ENCODE peak calls at places on chromosome 1, in six cellular contexts. One of them, this sample, is unnamed.

GRCh38 chr1:164930833-164931232 is 371.8 kb downstream of the PBX1 start:
- DNase-seq in M059J: no peak
- DNase-seq in iris pigment epithelial cell: no peak
- DNase-seq in Calu3: no peak
- DNase-seq in neural crest cell: no peak
- DNase-seq in KG1: no peak
- DNase-seq in this sample: no peak

GRCh38 chr1:45348020-45348419 is 7.8 kb upstream of the MUTYH start:
- DNase-seq in M059J: peak; percentile 62
- DNase-seq in iris pigment epithelial cell: peak; percentile 43
- DNase-seq in Calu3: no peak
- DNase-seq in neural crest cell: no peak
- DNase-seq in KG1: no peak
- DNase-seq in this sample: no peak

GRCh38 chr1:234551032-234551378 is 59.0 kb downstream of the IRF2BP2 start:
- DNase-seq in M059J: no peak
- DNase-seq in iris pigment epithelial cell: no peak
- DNase-seq in Calu3: no peak
- DNase-seq in neural crest cell: no peak
- DNase-seq in KG1: no peak
- DNase-seq in this sample: no peak

GRCh38 chr1:41500378-41500777 is 15.9 kb upstream of the EDN2 start:
- DNase-seq in M059J: peak; percentile 66
- DNase-seq in iris pigment epithelial cell: no peak
- DNase-seq in Calu3: peak; percentile 90
- DNase-seq in neural crest cell: no peak
- DNase-seq in KG1: no peak
- DNase-seq in this sample: peak; percentile 96

GRCh38 chr1:39103321-39104157 is 77.4 kb downstream of the NDUFS5 start:
- DNase-seq in M059J: peak; percentile 65
- DNase-seq in iris pigment epithelial cell: peak; percentile 89
- DNase-seq in Calu3: no peak
- DNase-seq in neural crest cell: no peak
- DNase-seq in KG1: no peak
- DNase-seq in this sample: no peak

GRCh38 chr1:119472463-119473175 is 34.4 kb upstream of the HSD3B1 start:
- DNase-seq in M059J: no peak
- DNase-seq in iris pigment epithelial cell: no peak
- DNase-seq in Calu3: no peak
- DNase-seq in neural crest cell: no peak
- DNase-seq in KG1: no peak
- DNase-seq in this sample: no peak

GRCh38 chr1:227894306-227894721 is 53.4 kb downstream of the WNT9A start:
- DNase-seq in M059J: no peak
- DNase-seq in iris pigment epithelial cell: no peak
- DNase-seq in Calu3: peak; percentile 0
- DNase-seq in neural crest cell: no peak
- DNase-seq in KG1: no peak
- DNase-seq in this sample: peak; percentile 3

GRCh38 chr1:10962483-10962882 is 50.0 kb upstream of the TARDBP start:
- DNase-seq in M059J: peak; percentile 46
- DNase-seq in iris pigment epithelial cell: peak; percentile 20
- DNase-seq in Calu3: peak; percentile 64
- DNase-seq in neural crest cell: no peak
- DNase-seq in KG1: no peak
- DNase-seq in this sample: peak; percentile 75

GRCh38 chr1:184463680-184464079 is 76.9 kb downstream of the C1orf21 start:
- DNase-seq in M059J: no peak
- DNase-seq in iris pigment epithelial cell: no peak
- DNase-seq in Calu3: no peak
- DNase-seq in neural crest cell: no peak
- DNase-seq in KG1: no peak
- DNase-seq in this sample: no peak

GRCh38 chr1:60655799-60656355 is 426.5 kb upstream of the NFIA start:
- DNase-seq in M059J: no peak
- DNase-seq in iris pigment epithelial cell: no peak
- DNase-seq in Calu3: no peak
- DNase-seq in neural crest cell: no peak
- DNase-seq in KG1: no peak
- DNase-seq in this sample: no peak

GRCh38 chr1:69540052-69540451 is 27.7 kb upstream of the LRRC7 start:
- DNase-seq in M059J: no peak
- DNase-seq in iris pigment epithelial cell: no peak
- DNase-seq in Calu3: no peak
- DNase-seq in neural crest cell: no peak
- DNase-seq in KG1: no peak
- DNase-seq in this sample: no peak

GRCh38 chr1:235160395-235160964 is 570 bp downstream of the RBM34 start:
- DNase-seq in M059J: peak; percentile 67
- DNase-seq in iris pigment epithelial cell: peak; percentile 80
- DNase-seq in Calu3: no peak
- DNase-seq in neural crest cell: no peak
- DNase-seq in KG1: peak; percentile 70
- DNase-seq in this sample: no peak

GRCh38 chr1:179124866-179125265 is 43.0 kb downstream of the TOR3A start:
- DNase-seq in M059J: peak; percentile 71
- DNase-seq in iris pigment epithelial cell: peak; percentile 83
- DNase-seq in Calu3: no peak
- DNase-seq in neural crest cell: no peak
- DNase-seq in KG1: no peak
- DNase-seq in this sample: no peak

GRCh38 chr1:94741510-94741909 is 78.6 kb upstream of the SLC44A3 start:
- DNase-seq in M059J: peak; percentile 64
- DNase-seq in iris pigment epithelial cell: peak; percentile 53
- DNase-seq in Calu3: no peak
- DNase-seq in neural crest cell: no peak
- DNase-seq in KG1: no peak
- DNase-seq in this sample: no peak

GRCh38 chr1:199929556-199929955 is 98.0 kb upstream of the NR5A2 start:
- DNase-seq in M059J: no peak
- DNase-seq in iris pigment epithelial cell: no peak
- DNase-seq in Calu3: no peak
- DNase-seq in neural crest cell: no peak
- DNase-seq in KG1: no peak
- DNase-seq in this sample: no peak

This sample was measured in body of pancreas.